ENCODE peak calls at places on chromosomes 13 and 19, in six cellular contexts. J is H9, R is IMR-90, U is H1, N is neuronal stem cell, Q is mesendoderm. X is an unnamed sample.

GRCh38 chr19:30498707-30499106 is 126.5 kb downstream of the ZNF536 start:
- DNase-seq in J (peak; percentile 78), R (no peak), U (peak; percentile 81), N (no peak), Q (peak; percentile 38), X (no peak)

GRCh38 chr13:67045357-67045756 is 184.8 kb downstream of the PCDH9 start:
- DNase-seq in J (no peak), R (no peak), U (no peak), N (no peak), Q (no peak), X (no peak)

GRCh38 chr13:30810261-30810701 is 74.9 kb downstream of the ALOX5AP start:
- DNase-seq in J (no peak), R (no peak), U (no peak), N (no peak), Q (no peak), X (peak; percentile 43)

GRCh38 chr13:107586216-107586615 is 629.1 kb downstream of the LIG4 start:
- DNase-seq in J (no peak), R (peak; percentile 89), U (no peak), N (no peak), Q (no peak), X (peak; percentile 72)

GRCh38 chr13:103009061-103009840 is 57.0 kb downstream of the SLC10A2 start:
- DNase-seq in J (no peak), R (no peak), U (no peak), N (no peak), Q (no peak), X (no peak)

GRCh38 chr19:47619763-47620162 is 10.8 kb downstream of the BICRA start:
- DNase-seq in J (peak; percentile 86), R (peak; percentile 73), U (no peak), N (no peak), Q (peak; percentile 77), X (no peak)

GRCh38 chr13:109412232-109412935 is 374.0 kb downstream of the IRS2 start:
- DNase-seq in J (peak; percentile 46), R (peak; percentile 33), U (peak; percentile 51), N (peak; percentile 61), Q (peak; percentile 38), X (peak; percentile 74)

GRCh38 chr19:23002690-23003422 is at the start of gene ZNF728:
- DNase-seq in J (no peak), R (no peak), U (no peak), N (no peak), Q (no peak), X (no peak)

GRCh38 chr13:113840541-113841354 is 23.1 kb downstream of the GAS6 start:
- DNase-seq in J (no peak), R (no peak), U (no peak), N (no peak), Q (no peak), X (no peak)

GRCh38 chr19:35949131-35949530 is 13.0 kb downstream of the LRFN3 start:
- DNase-seq in J (no peak), R (no peak), U (no peak), N (no peak), Q (no peak), X (peak; percentile 20)

GRCh38 chr19:6091771-6092291 is 18.5 kb downstream of the RFX2 start:
- DNase-seq in J (no peak), R (peak; percentile 69), U (no peak), N (no peak), Q (no peak), X (peak; percentile 40)

GRCh38 chr13:51933466-51934058 is 71.8 kb downstream of the CCDC70 start:
- DNase-seq in J (no peak), R (no peak), U (no peak), N (no peak), Q (no peak), X (no peak)

GRCh38 chr13:27976362-27977177 is 7.5 kb upstream of the CDX2 start:
- DNase-seq in J (peak; percentile 27), R (no peak), U (peak; percentile 52), N (no peak), Q (no peak), X (no peak)

GRCh38 chr13:40438999-40439797 is 227.2 kb downstream of the FOXO1 start:
- DNase-seq in J (no peak), R (no peak), U (no peak), N (no peak), Q (no peak), X (peak; percentile 61)

GRCh38 chr13:76012091-76012721 is 376.1 kb downstream of the LMO7 start:
- DNase-seq in J (no peak), R (peak; percentile 40), U (no peak), N (no peak), Q (peak; percentile 71), X (peak; percentile 28)

GRCh38 chr13:44293908-44294735 is 79.5 kb upstream of the SERP2 start:
- DNase-seq in J (no peak), R (peak; percentile 72), U (no peak), N (no peak), Q (no peak), X (peak; percentile 83)

GRCh38 chr13:34046457-34046856 is 228.5 kb downstream of the RFC3 start:
- DNase-seq in J (no peak), R (no peak), U (no peak), N (no peak), Q (no peak), X (no peak)

GRCh38 chr19:15479391-15480345 is at the start of gene PGLYRP2:
- DNase-seq in J (peak; percentile 48), R (no peak), U (no peak), N (no peak), Q (no peak), X (no peak)

GRCh38 chr13:23430664-23431063 is 2.8 kb downstream of the SACS start:
- DNase-seq in J (no peak), R (no peak), U (no peak), N (no peak), Q (no peak), X (no peak)

GRCh38 chr13:99197257-99197651 is 3.4 kb upstream of the UBAC2 start:
- DNase-seq in J (no peak), R (no peak), U (no peak), N (no peak), Q (no peak), X (no peak)

GRCh38 chr19:1355974-1356865 is 27.5 kb upstream of the NDUFS7 start:
- DNase-seq in J (no peak), R (peak; percentile 30), U (no peak), N (no peak), Q (no peak), X (peak; percentile 30)

GRCh38 chr13:48775285-48775684 is 121.6 kb downstream of the CYSLTR2 start:
- DNase-seq in J (no peak), R (peak; percentile 65), U (no peak), N (no peak), Q (no peak), X (no peak)

GRCh38 chr19:5706876-5707573 is 12.9 kb downstream of the LONP1 start:
- DNase-seq in J (no peak), R (no peak), U (no peak), N (no peak), Q (no peak), X (no peak)

GRCh38 chr13:101514695-101515275 is 62.3 kb downstream of the ITGBL1 start:
- DNase-seq in J (no peak), R (peak; percentile 68), U (no peak), N (peak; percentile 21), Q (peak; percentile 56), X (peak; percentile 61)

GRCh38 chr13:89282241-89282640 is 1611.1 kb downstream of the SLITRK5 start:
- DNase-seq in J (no peak), R (no peak), U (no peak), N (no peak), Q (no peak), X (no peak)

GRCh38 chr19:13058951-13059660 is 43.6 kb downstream of the LYL1 start:
- DNase-seq in J (no peak), R (no peak), U (no peak), N (no peak), Q (no peak), X (no peak)

GRCh38 chr13:103099894-103100293 is 33.7 kb upstream of the SLC10A2 start:
- DNase-seq in J (no peak), R (no peak), U (no peak), N (no peak), Q (no peak), X (no peak)

GRCh38 chr13:102638741-102639140 is 42.0 kb downstream of the TPP2 start:
- DNase-seq in J (no peak), R (no peak), U (no peak), N (no peak), Q (no peak), X (no peak)

GRCh38 chr19:54415208-54415900 is at the start of gene TTYH1:
- DNase-seq in J (peak; percentile 62), R (no peak), U (peak; percentile 91), N (no peak), Q (no peak), X (no peak)

GRCh38 chr13:64884976-64885375 is 2345.2 kb downstream of the PCDH9 start:
- DNase-seq in J (no peak), R (peak; percentile 47), U (no peak), N (no peak), Q (peak; percentile 11), X (peak; percentile 1)

GRCh38 chr19:53659292-53659691 is 27.5 kb downstream of the DPRX start:
- DNase-seq in J (peak; percentile 78), R (no peak), U (peak; percentile 59), N (no peak), Q (peak; percentile 93), X (no peak)

GRCh38 chr13:112146073-112146360 is 79.1 kb downstream of the SOX1 start:
- DNase-seq in J (no peak), R (no peak), U (no peak), N (no peak), Q (no peak), X (no peak)

GRCh38 chr13:40190656-40191100 is 475.8 kb downstream of the FOXO1 start:
- DNase-seq in J (no peak), R (peak; percentile 12), U (no peak), N (peak; percentile 57), Q (peak; percentile 66), X (peak; percentile 83)

GRCh38 chr19:7515471-7516226 is at the start of gene ZNF358:
- DNase-seq in J (peak; percentile 84), R (peak; percentile 46), U (peak; percentile 88), N (peak; percentile 76), Q (peak; percentile 86), X (peak; percentile 68)

DNA sequence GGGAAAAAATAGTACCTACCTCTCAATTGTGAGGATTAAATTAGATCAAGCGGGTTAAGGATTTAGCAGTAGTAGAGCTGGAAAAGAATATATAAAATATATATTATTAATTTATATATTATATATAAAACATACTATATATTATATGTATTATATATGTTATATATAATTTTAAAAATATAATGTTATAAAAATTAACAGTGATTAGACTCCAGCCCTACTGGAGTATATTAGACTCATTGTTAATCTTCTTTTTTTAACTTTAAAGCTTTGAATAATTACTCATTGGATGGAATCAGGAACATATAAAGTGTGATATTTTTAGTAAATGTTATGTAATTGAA is 380 bp upstream of the MRPL54 start:
- DNase-seq in J (no peak), R (no peak), U (no peak), N (no peak), Q (no peak), X (no peak)
- H3K4ac ChIP-seq in J (no peak overlapping the region), R (no peak overlapping the region), U (no peak overlapping the region), N (no peak overlapping the region), Q (no peak overlapping the region), X (no peak overlapping the region)

GRCh38 chr19:49642488-49643035 is 553 bp downstream of the SCAF1 start:
- DNase-seq in J (no peak), R (no peak), U (no peak), N (no peak), Q (peak; percentile 55), X (no peak)
- H2AK5ac ChIP-seq in J (no peak overlapping the region), R (peak overlapping the region; percentile 99), U (peak overlapping the region; percentile 90), N (peak overlapping the region; percentile 4), Q (peak overlapping the region; percentile 99), X (peak overlapping the region; percentile 88)

GRCh38 chr13:82688400-82688999 is 1193.8 kb downstream of the SLITRK1 start:
- DNase-seq in J (no peak), R (peak; percentile 2), U (no peak), N (no peak), Q (no peak), X (peak; percentile 36)
- H3K18ac ChIP-seq in J (no peak overlapping the region), R (peak overlapping the region; percentile 59), U (no peak overlapping the region), N (no peak overlapping the region), Q (no peak overlapping the region), X (no peak overlapping the region)

GRCh38 chr19:38699027-38699346 is 45.3 kb downstream of the CAPN12 start:
- DNase-seq in J (no peak), R (no peak), U (no peak), N (no peak), Q (no peak), X (no peak)
- H3K4ac ChIP-seq in J (no peak overlapping the region), R (peak overlapping the region; percentile 19), U (no peak overlapping the region), N (peak overlapping the region; percentile 59), Q (no peak overlapping the region), X (no peak overlapping the region)

X was measured in mesenchymal stem cell.